ENCODE peak calls at places on chromosomes 5 and 9, in seven cellular contexts. One of them, this sample, is unnamed. For H3K9me3, the result is how much of the 10 kb centered on the place peaks cover.

GRCh38 chr5:176887252-176887849 is 11.8 kb downstream of the HK3 start:
- DNase-seq in hepatocyte: no peak
- DNase-seq in MM.1S: no peak
- DNase-seq in PC-3: no peak
- DNase-seq in neural progenitor cell: no peak
- DNase-seq in HCT116: no peak
- DNase-seq in OCI-LY7: no peak
- DNase-seq in this sample: no peak

GRCh38 chr9:94086468-94086867 is 2.2 kb downstream of the PTPDC1 start:
- DNase-seq in HCT116: peak
- DNase-seq in neural progenitor cell: no peak
- DNase-seq in PC-3: peak
- DNase-seq in OCI-LY7: no peak
- DNase-seq in MM.1S: no peak
- DNase-seq in hepatocyte: no peak
- DNase-seq in this sample: peak

GRCh38 chr5:176541338-176542134 is 4.3 kb upstream of the RNF44 start:
- DNase-seq in PC-3: peak
- DNase-seq in neural progenitor cell: peak
- DNase-seq in HCT116: no peak
- DNase-seq in hepatocyte: peak
- DNase-seq in MM.1S: peak
- DNase-seq in OCI-LY7: peak
- DNase-seq in this sample: no peak

GRCh38 chr5:134447815-134448520 is 36.3 kb upstream of the CDKN2AIPNL start:
- DNase-seq in OCI-LY7: no peak
- DNase-seq in PC-3: no peak
- DNase-seq in MM.1S: no peak
- DNase-seq in neural progenitor cell: no peak
- DNase-seq in hepatocyte: no peak
- DNase-seq in HCT116: no peak
- DNase-seq in this sample: no peak

GRCh38 chr9:115590016-115590415 is 472.1 kb upstream of the TNC start:
- DNase-seq in PC-3: peak
- DNase-seq in MM.1S: no peak
- DNase-seq in neural progenitor cell: no peak
- DNase-seq in OCI-LY7: no peak
- DNase-seq in HCT116: no peak
- DNase-seq in hepatocyte: peak
- DNase-seq in this sample: peak

GRCh38 chr5:74685979-74686631 is 1.1 kb downstream of the HEXB start:
- DNase-seq in HCT116: no peak
- DNase-seq in neural progenitor cell: no peak
- DNase-seq in PC-3: peak
- DNase-seq in OCI-LY7: peak
- DNase-seq in hepatocyte: no peak
- DNase-seq in MM.1S: peak
- DNase-seq in this sample: peak

GRCh38 chr5:149988126-149988525 is 12.3 kb downstream of the TIGD6 start:
- DNase-seq in hepatocyte: no peak
- DNase-seq in neural progenitor cell: no peak
- DNase-seq in OCI-LY7: no peak
- DNase-seq in PC-3: no peak
- DNase-seq in HCT116: no peak
- DNase-seq in MM.1S: no peak
- DNase-seq in this sample: no peak

GRCh38 chr9:4297795-4298254 is 2.0 kb downstream of the GLIS3 start:
- DNase-seq in HCT116: no peak
- DNase-seq in neural progenitor cell: peak
- DNase-seq in MM.1S: peak
- DNase-seq in OCI-LY7: no peak
- DNase-seq in hepatocyte: peak
- DNase-seq in PC-3: peak
- DNase-seq in this sample: peak

GRCh38 chr9:96317335-96317980 is 15.5 kb upstream of the HSD17B3 start:
- DNase-seq in MM.1S: peak
- DNase-seq in hepatocyte: peak
- DNase-seq in neural progenitor cell: peak
- DNase-seq in HCT116: peak
- DNase-seq in PC-3: peak
- DNase-seq in OCI-LY7: peak
- DNase-seq in this sample: peak

GRCh38 chr9:5500441-5501235 is 9.7 kb upstream of the PDCD1LG2 start:
- DNase-seq in HCT116: no peak
- DNase-seq in PC-3: peak
- DNase-seq in hepatocyte: no peak
- DNase-seq in neural progenitor cell: no peak
- DNase-seq in OCI-LY7: no peak
- DNase-seq in MM.1S: no peak
- DNase-seq in this sample: no peak

GRCh38 chr5:150460781-150461180 is 11.2 kb upstream of the RPS14 start:
- DNase-seq in PC-3: no peak
- DNase-seq in hepatocyte: no peak
- DNase-seq in MM.1S: no peak
- DNase-seq in OCI-LY7: no peak
- DNase-seq in HCT116: no peak
- DNase-seq in neural progenitor cell: no peak
- DNase-seq in this sample: no peak

GRCh38 chr9:135647897-135648296 is 8.6 kb upstream of the GLT6D1 start:
- DNase-seq in MM.1S: no peak
- DNase-seq in OCI-LY7: peak
- DNase-seq in HCT116: no peak
- DNase-seq in neural progenitor cell: peak
- DNase-seq in hepatocyte: peak
- DNase-seq in PC-3: no peak
- DNase-seq in this sample: no peak

GRCh38 chr5:135174315-135175096 is 140.5 kb upstream of the PITX1 start:
- DNase-seq in OCI-LY7: no peak
- DNase-seq in PC-3: no peak
- DNase-seq in MM.1S: no peak
- DNase-seq in neural progenitor cell: peak
- DNase-seq in hepatocyte: no peak
- DNase-seq in HCT116: no peak
- DNase-seq in this sample: no peak

GRCh38 chr9:137970098-137970497 is 92.5 kb downstream of the CACNA1B start:
- DNase-seq in MM.1S: no peak
- DNase-seq in HCT116: no peak
- DNase-seq in hepatocyte: no peak
- DNase-seq in PC-3: no peak
- DNase-seq in OCI-LY7: no peak
- DNase-seq in neural progenitor cell: no peak
- DNase-seq in this sample: no peak

GRCh38 chr5:122401991-122402710 is 90.1 kb downstream of the SNCAIP start:
- DNase-seq in HCT116: no peak
- DNase-seq in MM.1S: no peak
- DNase-seq in neural progenitor cell: no peak
- DNase-seq in OCI-LY7: no peak
- DNase-seq in PC-3: no peak
- DNase-seq in hepatocyte: no peak
- DNase-seq in this sample: no peak

GRCh38 chr9:36163840-36164175 is 5.4 kb upstream of the CCIN start:
- DNase-seq in MM.1S: no peak
- DNase-seq in HCT116: no peak
- DNase-seq in hepatocyte: no peak
- DNase-seq in neural progenitor cell: no peak
- DNase-seq in OCI-LY7: no peak
- DNase-seq in PC-3: peak
- DNase-seq in this sample: peak

GRCh38 chr5:73339165-73339564 is 109.4 kb downstream of the FOXD1 start:
- DNase-seq in MM.1S: no peak
- DNase-seq in hepatocyte: no peak
- DNase-seq in OCI-LY7: no peak
- DNase-seq in neural progenitor cell: no peak
- DNase-seq in PC-3: no peak
- DNase-seq in HCT116: no peak
- DNase-seq in this sample: no peak

GRCh38 chr9:89505795-89506385 is 8.0 kb upstream of the SEMA4D start:
- DNase-seq in PC-3: no peak
- DNase-seq in hepatocyte: no peak
- DNase-seq in neural progenitor cell: peak
- DNase-seq in MM.1S: no peak
- DNase-seq in OCI-LY7: no peak
- DNase-seq in HCT116: no peak
- DNase-seq in this sample: no peak

GRCh38 chr9:28563612-28564011 is 990.3 kb upstream of the C9orf72 start:
- DNase-seq in hepatocyte: no peak
- DNase-seq in PC-3: no peak
- DNase-seq in MM.1S: no peak
- DNase-seq in neural progenitor cell: no peak
- DNase-seq in HCT116: no peak
- DNase-seq in OCI-LY7: no peak
- DNase-seq in this sample: no peak

GRCh38 chr5:75612211-75612579 is 942 bp downstream of the ANKDD1B start:
- DNase-seq in neural progenitor cell: peak
- DNase-seq in MM.1S: no peak
- DNase-seq in hepatocyte: no peak
- DNase-seq in HCT116: no peak
- DNase-seq in OCI-LY7: no peak
- DNase-seq in PC-3: no peak
- DNase-seq in this sample: no peak

GRCh38 chr5:71974165-71974564 is 133.1 kb upstream of the MAP1B start:
- DNase-seq in hepatocyte: no peak
- DNase-seq in OCI-LY7: no peak
- DNase-seq in MM.1S: no peak
- DNase-seq in neural progenitor cell: no peak
- DNase-seq in HCT116: no peak
- DNase-seq in PC-3: no peak
- DNase-seq in this sample: no peak

GRCh38 chr5:57504357-57504756 is 21.7 kb upstream of the ACTBL2 start:
- DNase-seq in PC-3: peak
- DNase-seq in OCI-LY7: no peak
- DNase-seq in hepatocyte: peak
- DNase-seq in neural progenitor cell: no peak
- DNase-seq in HCT116: no peak
- DNase-seq in MM.1S: no peak
- DNase-seq in this sample: no peak

GRCh38 chr5:32545102-32545847 is 40.1 kb upstream of the SUB1 start:
- DNase-seq in MM.1S: no peak
- DNase-seq in hepatocyte: no peak
- DNase-seq in neural progenitor cell: no peak
- DNase-seq in HCT116: no peak
- DNase-seq in PC-3: no peak
- DNase-seq in OCI-LY7: no peak
- DNase-seq in this sample: no peak

GRCh38 chr5:132428811-132429440 is 59.4 kb downstream of the SLC22A5 start:
- DNase-seq in PC-3: peak
- DNase-seq in HCT116: no peak
- DNase-seq in neural progenitor cell: no peak
- DNase-seq in OCI-LY7: no peak
- DNase-seq in hepatocyte: peak
- DNase-seq in MM.1S: no peak
- DNase-seq in this sample: peak

GRCh38 chr5:3237276-3237868 is 358.3 kb upstream of the IRX1 start:
- DNase-seq in OCI-LY7: no peak
- DNase-seq in neural progenitor cell: no peak
- DNase-seq in MM.1S: no peak
- DNase-seq in hepatocyte: no peak
- DNase-seq in HCT116: no peak
- DNase-seq in PC-3: no peak
- DNase-seq in this sample: no peak

GRCh38 chr9:137255448-137256114 is 454 bp downstream of the NELFB start:
- DNase-seq in OCI-LY7: peak
- DNase-seq in PC-3: peak
- DNase-seq in HCT116: no peak
- DNase-seq in hepatocyte: peak
- DNase-seq in MM.1S: peak
- DNase-seq in neural progenitor cell: no peak
- DNase-seq in this sample: peak

GRCh38 chr5:29614202-29614601 is 1579.3 kb upstream of the CDH6 start:
- DNase-seq in OCI-LY7: no peak
- DNase-seq in PC-3: peak
- DNase-seq in HCT116: no peak
- DNase-seq in MM.1S: no peak
- DNase-seq in hepatocyte: no peak
- DNase-seq in neural progenitor cell: no peak
- DNase-seq in this sample: no peak

GRCh38 chr5:15807248-15807647 is 307.3 kb downstream of the FBXL7 start:
- DNase-seq in hepatocyte: no peak
- DNase-seq in MM.1S: no peak
- DNase-seq in PC-3: no peak
- DNase-seq in HCT116: no peak
- DNase-seq in OCI-LY7: no peak
- DNase-seq in neural progenitor cell: no peak
- DNase-seq in this sample: peak

GRCh38 chr5:88480766-88481499 is 212.3 kb upstream of the TMEM161B start:
- DNase-seq in neural progenitor cell: no peak
- DNase-seq in HCT116: no peak
- DNase-seq in MM.1S: no peak
- DNase-seq in PC-3: no peak
- DNase-seq in hepatocyte: no peak
- DNase-seq in OCI-LY7: no peak
- DNase-seq in this sample: peak

GRCh38 chr5:178931846-178932760 is 8.9 kb upstream of the ZNF454 start:
- DNase-seq in neural progenitor cell: no peak
- DNase-seq in PC-3: no peak
- DNase-seq in OCI-LY7: no peak
- DNase-seq in MM.1S: no peak
- DNase-seq in HCT116: no peak
- DNase-seq in hepatocyte: no peak
- DNase-seq in this sample: no peak
- H3K9me3 ChIP-seq in neural progenitor cell: under half
- H3K9me3 ChIP-seq in PC-3: half or more
- H3K9me3 ChIP-seq in OCI-LY7: under half
- H3K9me3 ChIP-seq in MM.1S: under half
- H3K9me3 ChIP-seq in HCT116: under half
- H3K9me3 ChIP-seq in hepatocyte: under half
- H3K9me3 ChIP-seq in this sample: under half

GRCh38 chr5:140251527-140251973 is 51.4 kb downstream of the PFDN1 start:
- DNase-seq in hepatocyte: no peak
- DNase-seq in HCT116: peak
- DNase-seq in PC-3: peak
- DNase-seq in MM.1S: peak
- DNase-seq in OCI-LY7: peak
- DNase-seq in neural progenitor cell: no peak
- DNase-seq in this sample: peak
- TF ChIP-seq EZH2phosphoT487 in hepatocyte: no peak
- TF ChIP-seq EZH2phosphoT487 in HCT116: no peak
- TF ChIP-seq EZH2phosphoT487 in PC-3: no peak
- TF ChIP-seq EZH2phosphoT487 in MM.1S: no peak
- TF ChIP-seq EZH2phosphoT487 in OCI-LY7: no peak
- TF ChIP-seq EZH2phosphoT487 in neural progenitor cell: no peak
- TF ChIP-seq EZH2phosphoT487 in this sample: peak

DNA sequence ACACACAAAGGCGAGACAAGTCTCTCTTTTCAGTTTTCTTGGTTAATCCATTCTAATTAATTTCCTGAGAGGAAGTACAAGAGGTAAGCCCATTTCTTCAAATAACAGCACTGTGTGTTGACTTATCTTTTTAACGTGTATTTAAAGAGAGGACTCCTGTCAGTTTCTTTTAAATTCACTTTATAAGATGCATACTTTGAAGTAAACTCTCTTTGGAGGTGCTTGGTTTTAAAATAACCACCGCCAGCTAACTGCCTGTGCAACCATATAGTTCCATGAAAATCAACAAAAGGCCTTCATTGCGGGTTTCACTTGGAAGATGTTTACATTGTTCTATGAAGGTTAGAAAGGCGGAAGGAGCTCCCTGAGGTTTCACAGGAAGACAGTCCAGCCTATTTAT is 13.1 kb upstream of the SERINC5 start:
- DNase-seq in hepatocyte: no peak
- DNase-seq in HCT116: no peak
- DNase-seq in PC-3: no peak
- DNase-seq in MM.1S: no peak
- DNase-seq in OCI-LY7: no peak
- DNase-seq in neural progenitor cell: peak
- DNase-seq in this sample: no peak
- H3K27ac ChIP-seq in hepatocyte: peak
- H3K27ac ChIP-seq in HCT116: no peak
- H3K27ac ChIP-seq in PC-3: no peak
- H3K27ac ChIP-seq in MM.1S: no peak
- H3K27ac ChIP-seq in OCI-LY7: no peak
- H3K27ac ChIP-seq in neural progenitor cell: peak
- H3K27ac ChIP-seq in this sample: no peak

GRCh38 chr5:53965459-53965858 is 344.9 kb downstream of the ARL15 start:
- DNase-seq in neural progenitor cell: no peak
- DNase-seq in HCT116: no peak
- DNase-seq in hepatocyte: no peak
- DNase-seq in OCI-LY7: no peak
- DNase-seq in MM.1S: no peak
- DNase-seq in PC-3: no peak
- DNase-seq in this sample: peak
- H3K9me3 ChIP-seq in neural progenitor cell: under half
- H3K9me3 ChIP-seq in HCT116: under half
- H3K9me3 ChIP-seq in hepatocyte: under half
- H3K9me3 ChIP-seq in OCI-LY7: under half
- H3K9me3 ChIP-seq in MM.1S: under half
- H3K9me3 ChIP-seq in PC-3: under half
- H3K9me3 ChIP-seq in this sample: under half

This sample was measured in GM23248.